ENCODE peak calls at places on chromosomes 1 and 21, in four cellular contexts. X is H1, Q is IMR-90, I is mesendoderm. Y is an unnamed sample.

GRCh38 chr1:156082111-156083091 is at the start of gene MEX3A:
- DNase-seq in X (peak), Q (peak), I (peak), Y (peak)

GRCh38 chr1:111448482-111448917 is 556 bp downstream of the WDR77 start:
- DNase-seq in X (no peak), Q (peak), I (peak), Y (no peak)

GRCh38 chr21:31543191-31543590 is 116.3 kb upstream of the SOD1 start:
- DNase-seq in X (no peak), Q (peak), I (no peak), Y (no peak)

GRCh38 chr1:154115180-154115579 is 39.7 kb downstream of the NUP210L start:
- DNase-seq in X (no peak), Q (no peak), I (peak), Y (no peak)

GRCh38 chr21:25887166-25887565 is 152.4 kb downstream of the GABPA start:
- DNase-seq in X (no peak), Q (no peak), I (peak), Y (no peak)

GRCh38 chr1:115067460-115067859 is 21.8 kb downstream of the TSPAN2 start:
- DNase-seq in X (no peak), Q (peak), I (no peak), Y (no peak)

GRCh38 chr1:84504580-84505021 is 1.6 kb upstream of the SPATA1 start:
- DNase-seq in X (no peak), Q (peak), I (peak), Y (no peak)

GRCh38 chr1:14725641-14726213 is 127.2 kb downstream of the KAZN start:
- DNase-seq in X (no peak), Q (no peak), I (peak), Y (peak)

GRCh38 chr1:51728611-51729155 is 111.8 kb downstream of the OSBPL9 start:
- DNase-seq in X (no peak), Q (peak), I (peak), Y (no peak)

GRCh38 chr1:51729156-51729823 is 112.4 kb downstream of the OSBPL9 start:
- DNase-seq in X (peak), Q (peak), I (peak), Y (peak)

GRCh38 chr1:51729824-51730284 is 113.0 kb downstream of the OSBPL9 start:
- DNase-seq in X (no peak), Q (peak), I (no peak), Y (no peak)

GRCh38 chr1:51724797-51725196 is 107.9 kb downstream of the OSBPL9 start:
- DNase-seq in X (no peak), Q (no peak), I (no peak), Y (no peak)

DNA sequence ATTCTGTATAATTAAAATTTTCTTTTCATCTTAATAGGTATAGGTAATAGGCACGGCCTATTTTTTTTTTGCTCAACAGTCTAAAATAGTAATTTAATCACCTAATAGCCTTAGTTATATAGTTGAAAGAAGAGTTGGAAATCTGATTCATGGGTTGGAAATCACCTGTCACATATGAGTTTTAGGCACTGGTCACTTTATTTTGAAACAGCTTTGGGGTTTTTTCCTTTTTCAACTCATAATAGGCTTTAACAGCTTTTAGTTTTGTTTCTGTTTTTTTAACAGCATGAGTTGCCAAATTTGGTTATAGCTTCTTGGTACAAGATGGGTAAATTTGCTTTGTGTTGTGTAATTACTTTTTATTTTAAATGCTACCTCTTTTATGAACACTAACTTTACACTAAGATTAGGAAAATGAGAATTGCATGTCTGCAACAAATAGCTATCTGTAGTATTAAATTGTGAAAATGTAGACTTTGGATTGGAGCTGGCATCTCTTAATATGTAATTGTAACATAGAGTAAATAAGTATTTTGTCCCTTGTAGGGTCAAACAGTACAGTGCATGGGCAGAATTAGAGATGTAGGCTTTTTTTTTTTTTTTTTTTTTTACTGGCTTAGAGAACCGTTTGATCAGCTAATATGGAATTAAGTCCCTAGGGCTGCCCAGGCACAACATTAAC is 109.8 kb downstream of the OSBPL9 start:
- DNase-seq in X (no peak), Q (no peak), I (no peak), Y (no peak)
- H3K56ac ChIP-seq in X (no peak), Q (no peak), I (no peak), Y (no peak)

GRCh38 chr1:182617075-182617429 is 12.9 kb upstream of the RGS16 start:
- DNase-seq in X (no peak), Q (no peak), I (no peak), Y (no peak)
- H3K9ac ChIP-seq in X (no peak), Q (no peak), I (peak), Y (no peak)

DNA sequence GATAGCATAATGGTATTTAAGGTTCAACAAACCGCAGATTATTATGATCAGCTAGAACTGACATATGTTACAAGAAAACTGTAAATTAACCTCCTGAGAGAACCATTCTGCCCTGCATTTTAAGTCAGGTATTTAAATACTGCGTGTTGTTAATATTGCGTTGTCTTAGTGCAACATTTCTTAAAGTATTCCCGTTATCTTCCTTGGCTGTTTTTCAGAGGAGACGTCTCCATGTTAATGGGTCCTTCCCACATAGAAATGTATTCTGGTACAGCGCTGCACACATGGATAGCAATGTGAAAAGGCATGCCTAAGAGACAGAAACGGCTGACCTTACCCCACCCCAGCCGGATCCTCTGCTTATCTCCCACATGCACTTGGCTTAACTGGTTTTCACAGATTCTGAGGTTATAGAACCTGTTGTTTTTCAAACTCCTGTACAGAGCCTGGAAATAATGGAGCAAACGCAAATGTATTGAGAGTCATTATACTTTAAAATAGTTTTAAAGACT is 22.8 kb upstream of the DEGS1 start:
- DNase-seq in X (no peak), Q (no peak), I (no peak), Y (no peak)
- H3K56ac ChIP-seq in X (no peak), Q (no peak), I (no peak), Y (no peak)

GRCh38 chr1:217274927-217275616 is 355.8 kb downstream of the GPATCH2 start:
- DNase-seq in X (no peak), Q (peak), I (no peak), Y (no peak)
- H3K9ac ChIP-seq in X (no peak), Q (no peak), I (no peak), Y (no peak)

GRCh38 chr1:205045146-205045545 is 2.1 kb downstream of the CNTN2 start:
- DNase-seq in X (no peak), Q (no peak), I (no peak), Y (no peak)
- H3K56ac ChIP-seq in X (no peak), Q (no peak), I (no peak), Y (no peak)

GRCh38 chr1:20700636-20701215 is 17.1 kb downstream of the KIF17 start:
- DNase-seq in X (no peak), Q (no peak), I (no peak), Y (no peak)

GRCh38 chr1:20703124-20703756 is 14.6 kb downstream of the KIF17 start:
- DNase-seq in X (no peak), Q (no peak), I (no peak), Y (no peak)

GRCh38 chr1:20701847-20702246 is 16.0 kb downstream of the KIF17 start:
- DNase-seq in X (no peak), Q (no peak), I (no peak), Y (no peak)

GRCh38 chr1:20702416-20702815 is 15.4 kb downstream of the KIF17 start:
- DNase-seq in X (no peak), Q (peak), I (no peak), Y (no peak)

DNA sequence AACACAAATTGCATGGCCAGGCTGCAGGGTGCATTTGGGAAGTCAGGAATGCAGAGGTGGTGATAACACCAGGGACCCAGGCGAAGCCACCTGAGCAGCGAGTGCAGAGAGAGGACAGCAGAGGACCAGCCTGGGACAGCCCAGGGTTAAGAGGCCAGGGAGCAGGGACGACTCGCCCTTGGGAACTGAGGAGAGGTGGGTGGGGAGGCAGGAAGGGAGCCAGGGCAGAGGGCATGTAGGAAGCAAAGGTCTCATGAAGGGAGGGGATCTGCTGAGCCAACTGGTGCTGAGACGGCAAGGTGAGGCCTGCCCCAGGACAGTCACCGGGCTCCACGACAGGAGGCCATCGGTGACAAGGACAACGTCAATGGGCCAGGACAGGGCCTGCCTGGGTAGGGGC is 16.4 kb downstream of the KIF17 start:
- DNase-seq in X (no peak), Q (no peak), I (no peak), Y (no peak)
- H3K9ac ChIP-seq in X (no peak), Q (no peak), I (no peak), Y (no peak)

DNA sequence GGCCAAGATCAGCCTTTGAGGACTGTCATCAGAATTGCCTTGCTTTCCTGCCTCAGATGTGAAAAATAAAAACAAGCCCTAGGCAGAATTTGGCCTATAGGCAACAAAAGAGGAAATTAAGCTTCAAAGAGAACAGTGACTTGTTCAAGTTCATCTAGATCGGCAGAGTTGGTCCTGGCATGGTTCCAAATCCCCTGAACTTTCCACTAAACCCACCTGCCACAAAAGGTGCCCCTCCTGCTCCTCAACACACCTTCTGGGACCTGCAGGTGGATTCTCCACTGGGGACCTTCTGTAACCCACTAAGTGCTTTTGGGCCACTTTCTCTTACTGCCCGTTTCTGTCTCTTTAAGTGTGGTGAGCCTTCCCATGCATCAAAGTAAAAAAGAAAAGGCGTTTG is 42.5 kb upstream of the LRRN2 start:
- DNase-seq in X (no peak), Q (no peak), I (no peak), Y (no peak)
- H3K56ac ChIP-seq in X (no peak), Q (no peak), I (no peak), Y (no peak)